ENCODE peak calls at places on chromosome 1, in seven cellular contexts. N is CD8-positive, alpha-beta T cell; F is heart right ventricle; L is A549; V is PC-3; Q is uterus; D is left lung. E is an unnamed sample. For H3K4me1, the result is how much of the 10 kb centered on the place peaks cover.

GRCh38 chr1:94903318-94904009 is 23.4 kb downstream of the CNN3 start:
- DNase-seq in Q (no peak), D (no peak), F (no peak), L (no peak), N (no peak), V (peak), E (no peak)

GRCh38 chr1:232853994-232854532 is 48.8 kb downstream of the MAP10 start:
- DNase-seq in V (peak), Q (no peak), N (no peak), L (no peak), D (no peak), F (no peak), E (no peak)

GRCh38 chr1:147641695-147642592 is 28.4 kb downstream of the ACP6 start:
- DNase-seq in V (peak), N (peak), L (peak), D (no peak), F (no peak), Q (peak), E (peak)

GRCh38 chr1:232968965-232969364 is 18.6 kb downstream of the NTPCR start:
- DNase-seq in D (peak), N (no peak), V (no peak), L (no peak), Q (no peak), F (peak), E (no peak)

GRCh38 chr1:101239095-101240040 is 2.5 kb downstream of the S1PR1 start:
- DNase-seq in Q (no peak), F (no peak), V (no peak), D (no peak), L (no peak), N (peak), E (peak)

GRCh38 chr1:25356848-25357247 is 18.7 kb downstream of the TMEM50A start:
- DNase-seq in Q (no peak), D (no peak), N (no peak), L (no peak), V (peak), F (no peak), E (no peak)

GRCh38 chr1:14840374-14840773 is 241.9 kb downstream of the KAZN start:
- DNase-seq in D (no peak), L (no peak), F (no peak), Q (no peak), V (no peak), N (no peak), E (no peak)

GRCh38 chr1:192805832-192806323 is 3.0 kb upstream of the RGS2 start:
- DNase-seq in N (no peak), F (no peak), L (peak), Q (no peak), V (peak), D (no peak), E (peak)

GRCh38 chr1:115814685-115815398 is 26.1 kb downstream of the NHLH2 start:
- DNase-seq in V (no peak), F (no peak), Q (no peak), D (no peak), L (no peak), N (no peak), E (no peak)

GRCh38 chr1:209881271-209882018 is 53.7 kb downstream of the UTP25 start:
- DNase-seq in D (no peak), Q (no peak), F (no peak), N (no peak), V (no peak), L (no peak), E (no peak)

GRCh38 chr1:96978431-96978830 is 256.8 kb downstream of the PTBP2 start:
- DNase-seq in N (no peak), L (no peak), Q (no peak), V (no peak), D (no peak), F (no peak), E (no peak)

GRCh38 chr1:60581455-60582220 is 500.7 kb upstream of the NFIA start:
- DNase-seq in N (no peak), D (no peak), V (no peak), L (no peak), Q (no peak), F (no peak), E (no peak)

GRCh38 chr1:200896571-200897187 is 2.0 kb downstream of the INAVA start:
- DNase-seq in Q (no peak), F (no peak), N (no peak), D (peak), V (peak), L (peak), E (no peak)

GRCh38 chr1:152811050-152811449 is 721 bp upstream of the LCE1B start:
- DNase-seq in Q (no peak), D (no peak), V (no peak), N (no peak), L (no peak), F (no peak), E (no peak)

GRCh38 chr1:95321516-95321915 is 87.5 kb downstream of the RWDD3 start:
- DNase-seq in F (no peak), D (no peak), N (no peak), V (no peak), Q (no peak), L (no peak), E (no peak)

GRCh38 chr1:42822833-42823392 is 5.7 kb upstream of the SVBP start:
- DNase-seq in D (no peak), N (no peak), Q (no peak), F (no peak), V (peak), L (no peak), E (no peak)

GRCh38 chr1:210446479-210446878 is 117.8 kb downstream of the HHAT start:
- DNase-seq in N (peak), F (no peak), Q (no peak), V (peak), L (no peak), D (no peak), E (peak)

GRCh38 chr1:156748670-156749428 is 2.6 kb downstream of the HDGF start:
- DNase-seq in N (no peak), Q (peak), F (peak), L (no peak), D (no peak), V (peak), E (no peak)

GRCh38 chr1:160113407-160113806 is 2.2 kb upstream of the ATP1A2 start:
- DNase-seq in F (no peak), L (no peak), D (no peak), V (no peak), N (no peak), Q (no peak), E (no peak)

GRCh38 chr1:39287541-39287940 is 83.0 kb downstream of the MACF1 start:
- DNase-seq in Q (no peak), L (no peak), V (no peak), D (no peak), N (no peak), F (no peak), E (no peak)

GRCh38 chr1:238401138-238401537 is 510.4 kb upstream of the ZP4 start:
- DNase-seq in N (no peak), D (no peak), Q (no peak), V (no peak), F (no peak), L (no peak), E (no peak)

GRCh38 chr1:14083277-14083676 is 383.3 kb downstream of the PRDM2 start:
- DNase-seq in F (no peak), Q (no peak), L (no peak), V (no peak), D (no peak), N (no peak), E (no peak)

GRCh38 chr1:68197891-68198290 is 34.4 kb downstream of the WLS start:
- DNase-seq in D (no peak), L (peak), V (peak), F (no peak), Q (no peak), N (no peak), E (no peak)

GRCh38 chr1:202968895-202969295 is 1.8 kb upstream of the CYB5R1 start:
- DNase-seq in N (peak), Q (no peak), V (peak), D (peak), F (no peak), L (peak), E (peak)

GRCh38 chr1:41261926-41262618 is 20.0 kb upstream of the SCMH1 start:
- DNase-seq in N (no peak), Q (no peak), D (no peak), L (no peak), F (no peak), V (no peak), E (no peak)

GRCh38 chr1:22810378-22810777 is 99.7 kb downstream of the EPHB2 start:
- DNase-seq in L (no peak), F (no peak), Q (no peak), V (no peak), D (no peak), N (no peak), E (no peak)

GRCh38 chr1:26363549-26364448 is 8.8 kb downstream of the ZNF683 start:
- DNase-seq in F (peak), L (peak), V (peak), Q (peak), D (peak), N (peak), E (peak)

GRCh38 chr1:208962867-208963266 is 620.6 kb upstream of the CAMK1G start:
- DNase-seq in Q (no peak), D (no peak), N (no peak), F (no peak), V (no peak), L (no peak), E (no peak)

GRCh38 chr1:8711873-8712412 is 105.5 kb downstream of the RERE start:
- DNase-seq in N (no peak), V (no peak), L (peak), F (no peak), Q (no peak), D (no peak), E (peak)
- H3K27ac ChIP-seq in N (no peak), V (peak), L (peak), F (peak), Q (peak), D (peak), E (no peak)

DNA sequence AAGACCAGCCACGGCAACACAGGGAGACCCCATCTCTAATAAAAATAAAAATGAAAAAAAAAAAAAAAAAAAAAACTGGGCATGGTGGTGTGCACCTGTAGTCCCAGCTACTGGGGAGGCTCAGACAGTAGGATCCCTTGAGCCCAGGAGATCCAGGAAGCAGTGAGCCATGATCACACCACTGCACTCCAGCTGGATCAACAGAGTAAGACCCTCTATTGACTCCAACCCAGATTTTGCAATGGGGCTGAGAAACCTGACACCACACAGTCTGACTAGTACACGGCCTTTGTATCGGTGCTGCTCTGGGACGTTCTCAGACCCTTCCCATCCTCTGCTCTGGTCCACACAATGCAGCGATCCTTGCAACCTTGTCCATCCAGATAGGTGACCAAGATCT is 31.8 kb downstream of the SPATA21 start:
- DNase-seq in V (no peak), N (no peak), L (no peak), Q (no peak), F (no peak), D (no peak), E (no peak)
- H3K4me3 ChIP-seq in V (no peak), N (no peak), L (no peak), Q (no peak), F (no peak), D (no peak), E (no peak)

GRCh38 chr1:112633628-112634027 is 14.0 kb downstream of the CAPZA1 start:
- DNase-seq in V (no peak), F (no peak), N (no peak), L (no peak), Q (no peak), D (no peak), E (no peak)

GRCh38 chr1:112637257-112638108 is 17.9 kb downstream of the CAPZA1 start:
- DNase-seq in Q (no peak), V (peak), D (no peak), F (no peak), L (peak), N (no peak), E (no peak)

GRCh38 chr1:112634367-112634766 is 14.7 kb downstream of the CAPZA1 start:
- DNase-seq in Q (no peak), N (no peak), V (no peak), L (no peak), D (no peak), F (no peak), E (no peak)

GRCh38 chr1:112638109-112638426 is 18.4 kb downstream of the CAPZA1 start:
- DNase-seq in D (no peak), V (peak), Q (no peak), F (no peak), L (no peak), N (no peak), E (no peak)

GRCh38 chr1:112636597-112637256 is 17.1 kb downstream of the CAPZA1 start:
- DNase-seq in N (no peak), D (no peak), F (no peak), Q (no peak), V (peak), L (peak), E (no peak)
- H3K4me1 ChIP-seq in N (under half), D (under half), F (half or more), Q (under half), V (under half), L (half or more), E (half or more)

GRCh38 chr1:182182311-182182710 is 120.8 kb upstream of the ZNF648 start:
- DNase-seq in V (no peak), Q (no peak), D (no peak), N (no peak), F (no peak), L (no peak), E (no peak)
- H3K27ac ChIP-seq in V (peak), Q (no peak), D (no peak), N (no peak), F (no peak), L (no peak), E (no peak)

DNA sequence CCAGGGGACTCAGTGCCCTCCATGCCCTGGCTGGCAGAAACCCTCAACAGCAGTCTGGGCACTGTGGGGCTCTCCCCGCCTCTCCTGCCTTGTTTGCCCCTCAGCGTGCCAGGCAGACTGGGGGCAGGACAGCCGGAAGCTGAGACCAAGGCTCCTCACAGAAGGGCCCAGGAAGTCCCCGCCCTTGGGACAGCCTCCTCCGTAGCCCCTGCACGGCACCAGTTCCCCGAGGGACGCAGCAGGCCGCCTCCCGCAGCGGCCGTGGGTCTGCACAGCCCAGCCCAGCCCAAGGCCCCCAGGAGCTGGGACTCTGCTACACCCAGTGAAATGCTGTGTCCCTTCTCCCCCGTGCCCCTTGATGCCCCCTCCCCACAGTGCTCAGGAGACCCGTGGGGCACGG is 2.8 kb upstream of the TAS1R3 start:
- DNase-seq in L (no peak), N (no peak), V (no peak), D (no peak), F (no peak), Q (no peak), E (no peak)
- H3K4me3 ChIP-seq in L (no peak), N (no peak), V (no peak), D (no peak), F (no peak), Q (no peak), E (no peak)